ENCODE peak calls at places on chromosomes 1 and 21, in eight cellular contexts. X is Panc1, L is upper lobe of left lung, Q is omental fat pad, S is heart left ventricle, W is HepG2, R is natural killer cell, N is activated B cell treated with CpG ODN at 0.5 μM for 24 hours. D is an unnamed sample.

GRCh38 chr1:246681822-246682221 is 42.4 kb upstream of the SCCPDH start:
- ATAC-seq in X (no peak), L (no peak), Q (no peak), S (peak; percentile 43), W (no peak), R (no peak), N (peak; percentile 89), D (peak; percentile 48)

GRCh38 chr21:37563641-37564340 is 197.2 kb downstream of the DYRK1A start:
- ATAC-seq in X (peak; percentile 94), L (peak; percentile 98), Q (peak; percentile 85), S (peak; percentile 94), W (no peak), R (peak; percentile 73), N (peak; percentile 88), D (peak; percentile 96)

GRCh38 chr1:164767257-164768044 is 208.5 kb downstream of the PBX1 start:
- ATAC-seq in X (no peak), L (peak; percentile 38), Q (peak; percentile 58), S (no peak), W (no peak), R (no peak), N (no peak), D (peak; percentile 54)

GRCh38 chr1:234970731-234971476 is 157.7 kb downstream of the TOMM20 start:
- ATAC-seq in X (no peak), L (peak; percentile 85), Q (peak; percentile 79), S (peak; percentile 80), W (no peak), R (peak; percentile 57), N (no peak), D (peak; percentile 88)

GRCh38 chr1:219446288-219446687 is 166.6 kb downstream of the ZC3H11B start:
- ATAC-seq in X (peak; percentile 26), L (no peak), Q (no peak), S (no peak), W (no peak), R (no peak), N (no peak), D (no peak)

GRCh38 chr1:52867060-52867845 is 24.7 kb downstream of the ZYG11A start:
- ATAC-seq in X (no peak), L (no peak), Q (no peak), S (no peak), W (no peak), R (no peak), N (peak; percentile 34), D (no peak)

GRCh38 chr21:41678016-41678935 is 88.6 kb downstream of the RIPK4 start:
- ATAC-seq in X (peak; percentile 75), L (peak; percentile 59), Q (peak; percentile 22), S (no peak), W (peak; percentile 61), R (no peak), N (no peak), D (no peak)

GRCh38 chr1:62906428-62906886 is 122.5 kb downstream of the ATG4C start:
- ATAC-seq in X (no peak), L (no peak), Q (no peak), S (no peak), W (peak; percentile 76), R (no peak), N (no peak), D (no peak)

GRCh38 chr21:31509108-31510017 is 150.1 kb upstream of the SOD1 start:
- ATAC-seq in X (no peak), L (no peak), Q (no peak), S (no peak), W (peak; percentile 64), R (peak; percentile 75), N (peak; percentile 41), D (no peak)

GRCh38 chr1:165443539-165444289 is 1.2 kb downstream of the RXRG start:
- ATAC-seq in X (peak; percentile 33), L (peak; percentile 28), Q (peak; percentile 29), S (peak; percentile 56), W (no peak), R (no peak), N (no peak), D (peak; percentile 46)

GRCh38 chr1:8679411-8679800 is 138.0 kb downstream of the RERE start:
- ATAC-seq in X (peak; percentile 47), L (no peak), Q (peak; percentile 93), S (no peak), W (no peak), R (peak; percentile 59), N (no peak), D (no peak)

GRCh38 chr21:35086357-35086756 is 37.3 kb upstream of the RUNX1 start:
- ATAC-seq in X (no peak), L (no peak), Q (no peak), S (no peak), W (no peak), R (no peak), N (no peak), D (no peak)

GRCh38 chr1:236516929-236517704 is 6.7 kb upstream of the LGALS8 start:
- ATAC-seq in X (peak; percentile 82), L (no peak), Q (no peak), S (no peak), W (peak; percentile 87), R (no peak), N (no peak), D (no peak)

GRCh38 chr1:247360991-247361721 is 29.5 kb upstream of the ZNF496 start:
- ATAC-seq in X (peak; percentile 21), L (peak; percentile 83), Q (peak; percentile 62), S (peak; percentile 76), W (peak; percentile 57), R (no peak), N (no peak), D (peak; percentile 63)

GRCh38 chr1:243705585-243705984 is 144.5 kb downstream of the AKT3 start:
- ATAC-seq in X (no peak), L (no peak), Q (no peak), S (no peak), W (no peak), R (no peak), N (no peak), D (no peak)

GRCh38 chr1:32984829-32985310 is 20.3 kb upstream of the RNF19B start:
- ATAC-seq in X (no peak), L (no peak), Q (no peak), S (no peak), W (no peak), R (no peak), N (no peak), D (no peak)

GRCh38 chr1:193487722-193488121 is 301.3 kb upstream of the B3GALT2 start:
- ATAC-seq in X (no peak), L (no peak), Q (no peak), S (no peak), W (no peak), R (no peak), N (no peak), D (no peak)

GRCh38 chr1:44681905-44682900 is 7.7 kb downstream of the ARMH1 start:
- ATAC-seq in X (no peak), L (no peak), Q (no peak), S (no peak), W (peak; percentile 93), R (no peak), N (no peak), D (no peak)

GRCh38 chr21:14675774-14676530 is 129.8 kb upstream of the SAMSN1 start:
- ATAC-seq in X (no peak), L (no peak), Q (no peak), S (no peak), W (no peak), R (peak; percentile 71), N (peak; percentile 79), D (no peak)

GRCh38 chr21:28393279-28393678 is 599.4 kb downstream of the LTN1 start:
- ATAC-seq in X (no peak), L (peak; percentile 45), Q (peak; percentile 6), S (no peak), W (no peak), R (no peak), N (no peak), D (peak; percentile 72)

GRCh38 chr1:233673947-233674431 is 60.1 kb downstream of the KCNK1 start:
- ATAC-seq in X (no peak), L (peak; percentile 38), Q (peak; percentile 57), S (no peak), W (no peak), R (no peak), N (no peak), D (no peak)

GRCh38 chr1:233673146-233673946 is 59.4 kb downstream of the KCNK1 start:
- ATAC-seq in X (no peak), L (no peak), Q (peak; percentile 44), S (no peak), W (no peak), R (no peak), N (no peak), D (no peak)

GRCh38 chr1:233677690-233678354 is 63.9 kb downstream of the KCNK1 start:
- ATAC-seq in X (no peak), L (no peak), Q (no peak), S (peak; percentile 70), W (no peak), R (no peak), N (no peak), D (no peak)

GRCh38 chr1:233675394-233675793 is 61.5 kb downstream of the KCNK1 start:
- ATAC-seq in X (no peak), L (no peak), Q (no peak), S (no peak), W (no peak), R (no peak), N (no peak), D (no peak)

DNA sequence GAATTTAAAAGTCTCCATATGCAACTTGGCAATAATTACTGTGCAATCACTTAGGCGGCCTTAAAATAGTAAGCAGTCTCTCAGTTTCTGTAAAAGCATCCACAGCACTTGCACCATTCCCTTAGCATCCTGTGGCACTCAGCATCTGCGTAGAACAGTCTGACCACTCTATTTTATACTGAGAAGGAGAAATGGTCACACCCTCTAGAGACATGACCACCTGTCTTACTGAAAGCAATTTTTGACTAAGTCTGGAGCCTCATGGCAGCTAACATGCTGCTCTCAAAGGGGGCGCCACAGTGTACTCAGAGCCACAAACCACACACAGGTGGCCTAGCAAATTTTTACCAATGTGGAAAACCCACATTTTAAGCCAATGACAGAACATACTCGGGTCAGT is 62.0 kb downstream of the KCNK1 start:
- ATAC-seq in X (no peak), L (no peak), Q (no peak), S (no peak), W (no peak), R (no peak), N (no peak), D (no peak)
- TF ChIP-seq CTCF in X (peak; percentile 24), L (no peak), Q (no peak), S (no peak), W (no peak), R (no peak), N (no peak), D (no peak)

GRCh38 chr1:229156819-229157218 is 114.1 kb upstream of the RAB4A start:
- ATAC-seq in X (peak; percentile 81), L (no peak), Q (no peak), S (no peak), W (peak; percentile 78), R (no peak), N (no peak), D (peak; percentile 77)
- TF ChIP-seq CTCF in X (peak; percentile 61), L (peak; percentile 65), Q (no peak), S (peak; percentile 49), W (peak; percentile 72), R (peak; percentile 11), N (no peak), D (peak; percentile 78)

GRCh38 chr1:41500781-41501518 is 16.5 kb upstream of the EDN2 start:
- ATAC-seq in X (no peak), L (no peak), Q (no peak), S (no peak), W (no peak), R (no peak), N (no peak), D (no peak)
- TF ChIP-seq CTCF in X (no peak), L (no peak), Q (no peak), S (no peak), W (no peak), R (no peak), N (no peak), D (no peak)

GRCh38 chr1:57167997-57168396 is 202.2 kb upstream of the C8B start:
- ATAC-seq in X (no peak), L (no peak), Q (no peak), S (no peak), W (no peak), R (no peak), N (no peak), D (no peak)

GRCh38 chr1:57172040-57172439 is 206.2 kb upstream of the C8B start:
- ATAC-seq in X (no peak), L (no peak), Q (no peak), S (no peak), W (no peak), R (no peak), N (no peak), D (no peak)
- TF ChIP-seq CTCF in X (no peak), L (no peak), Q (no peak), S (no peak), W (no peak), R (no peak), N (no peak), D (no peak)

D was measured in gastroesophageal sphincter.